ENCODE peak calls at places on chromosomes 12 and 14, in eight cellular contexts. D is mesendoderm, Z is H7, B is neuronal stem cell, N is nucleus accumbens, O is fibroblast of the conjunctiva, E is NCI-H1105, W is substantia nigra. V is an unnamed sample.
A peak's percentile ranks its signal among the peaks of the same experiment; 100 is the strongest.

GRCh38 chr14:70706177-70706576 is 64.5 kb downstream of the TTC9 start:
- DNase-seq in D (peak; percentile 10), Z (no peak), B (no peak), N (no peak), O (no peak), E (no peak), W (no peak), V (no peak)

GRCh38 chr12:32051511-32052299 is 54.9 kb upstream of the BICD1 start:
- DNase-seq in D (peak; percentile 47), Z (no peak), B (no peak), N (no peak), O (peak; percentile 50), E (no peak), W (no peak), V (no peak)

GRCh38 chr14:53630336-53630735 is 326.3 kb downstream of the BMP4 start:
- DNase-seq in D (no peak), Z (no peak), B (no peak), N (no peak), O (no peak), E (peak; percentile 99), W (no peak), V (no peak)

GRCh38 chr12:116597886-116598285 is 38.7 kb downstream of the MAP1LC3B2 start:
- DNase-seq in D (no peak), Z (no peak), B (no peak), N (no peak), O (no peak), E (no peak), W (no peak), V (no peak)

GRCh38 chr14:50030049-50030448 is 86.3 kb downstream of the VCPKMT start:
- DNase-seq in D (no peak), Z (no peak), B (no peak), N (no peak), O (no peak), E (no peak), W (no peak), V (no peak)

GRCh38 chr14:57871487-57872080 is 5.7 kb upstream of the SLC35F4 start:
- DNase-seq in D (peak; percentile 68), Z (peak; percentile 44), B (peak; percentile 32), N (peak; percentile 44), O (peak; percentile 44), E (no peak), W (no peak), V (no peak)

GRCh38 chr12:117507547-117507946 is 146.1 kb upstream of the NOS1 start:
- DNase-seq in D (no peak), Z (no peak), B (no peak), N (no peak), O (no peak), E (peak; percentile 74), W (no peak), V (no peak)

GRCh38 chr12:56307221-56307965 is 7.3 kb upstream of the CS start:
- DNase-seq in D (no peak), Z (no peak), B (no peak), N (no peak), O (no peak), E (no peak), W (no peak), V (no peak)

GRCh38 chr12:65208957-65209654 is 39.7 kb downstream of the LEMD3 start:
- DNase-seq in D (no peak), Z (no peak), B (no peak), N (no peak), O (no peak), E (no peak), W (no peak), V (no peak)

GRCh38 chr12:12779529-12779928 is 5.9 kb upstream of the APOLD1 start:
- DNase-seq in D (no peak), Z (no peak), B (no peak), N (no peak), O (peak; percentile 72), E (peak; percentile 86), W (no peak), V (no peak)

GRCh38 chr12:89863332-89863938 is 154.8 kb upstream of the ATP2B1 start:
- DNase-seq in D (no peak), Z (no peak), B (no peak), N (peak; percentile 17), O (no peak), E (no peak), W (no peak), V (no peak)

GRCh38 chr14:32611752-32612151 is 282.7 kb downstream of the AKAP6 start:
- DNase-seq in D (no peak), Z (no peak), B (no peak), N (no peak), O (peak; percentile 46), E (no peak), W (no peak), V (no peak)

GRCh38 chr14:58193542-58193941 is 6.4 kb upstream of the ACTR10 start:
- DNase-seq in D (no peak), Z (no peak), B (no peak), N (no peak), O (no peak), E (no peak), W (no peak), V (no peak)

GRCh38 chr12:49982246-49983229 is 9.8 kb downstream of the AQP6 start:
- DNase-seq in D (no peak), Z (no peak), B (no peak), N (no peak), O (no peak), E (no peak), W (no peak), V (no peak)

GRCh38 chr14:77314043-77314442 is 6.6 kb downstream of the POMT2 start:
- DNase-seq in D (peak; percentile 94), Z (no peak), B (no peak), N (peak; percentile 13), O (peak; percentile 60), E (no peak), W (peak; percentile 25), V (no peak)

GRCh38 chr12:133058203-133059125 is 21.2 kb downstream of the ZNF84 start:
- DNase-seq in D (peak; percentile 39), Z (no peak), B (no peak), N (no peak), O (no peak), E (no peak), W (no peak), V (no peak)

V was measured in left cardiac atrium.